ENCODE peak calls at places on chromosomes 13 and 19, in nine cellular contexts. V is transverse colon, K is stomach, J is sigmoid colon, G is breast epithelium, R is endothelial cell of umbilical vein, D is esophagus muscularis mucosa, H is K562, B is suprapubic skin. N is an unnamed sample.
A peak's percentile ranks its signal among the peaks of the same experiment; 100 is the strongest.

GRCh38 chr13:58254961-58255360 is 623.4 kb downstream of the PCDH17 start:
- DNase-seq in B (no peak), H (no peak), D (no peak), J (no peak), V (no peak), K (no peak), R (no peak), G (no peak), N (no peak)

GRCh38 chr13:105139380-105140285 is 1395.8 kb downstream of the EFNB2 start:
- DNase-seq in D (no peak), J (peak; percentile 56), B (peak; percentile 57), K (peak; percentile 27), R (peak; percentile 29), H (no peak), V (peak; percentile 33), G (no peak), N (no peak)

GRCh38 chr13:99153219-99153618 is 47.4 kb upstream of the UBAC2 start:
- DNase-seq in K (no peak), G (no peak), D (no peak), J (no peak), V (no peak), B (no peak), H (peak; percentile 17), R (no peak), N (no peak)

GRCh38 chr13:99977912-99978780 is 3.4 kb upstream of the ZIC2 start:
- DNase-seq in H (no peak), V (no peak), G (no peak), D (no peak), K (no peak), R (no peak), B (no peak), J (no peak), N (no peak)

GRCh38 chr19:13835791-13836723 is 40.8 kb downstream of the ZSWIM4 start:
- DNase-seq in K (no peak), V (no peak), B (peak; percentile 84), H (no peak), R (no peak), J (no peak), D (no peak), G (no peak), N (no peak)

GRCh38 chr13:25819856-25820530 is 231.8 kb downstream of the SHISA2 start:
- DNase-seq in R (no peak), H (no peak), V (no peak), B (no peak), K (no peak), G (no peak), D (no peak), J (no peak), N (no peak)

GRCh38 chr19:49690073-49690655 is 752 bp upstream of the CPT1C start:
- DNase-seq in J (no peak), K (no peak), H (no peak), D (no peak), V (no peak), B (no peak), G (no peak), R (no peak), N (no peak)

GRCh38 chr19:12838893-12839656 is 760 bp downstream of the MAST1 start:
- DNase-seq in V (no peak), G (no peak), R (no peak), H (no peak), D (no peak), J (no peak), B (no peak), K (no peak), N (no peak)

GRCh38 chr13:19589312-19589711 is 28.0 kb upstream of the TPTE2 start:
- DNase-seq in V (no peak), J (no peak), B (no peak), R (no peak), G (no peak), D (no peak), H (no peak), K (no peak), N (no peak)

GRCh38 chr19:46241676-46242075 is 12.1 kb downstream of the IGFL1 start:
- DNase-seq in H (no peak), K (no peak), J (no peak), G (no peak), V (no peak), D (no peak), B (no peak), R (no peak), N (no peak)

GRCh38 chr13:107192289-107192688 is 624.4 kb upstream of the ARGLU1 start:
- DNase-seq in D (no peak), V (no peak), G (no peak), H (no peak), K (peak; percentile 37), J (no peak), R (no peak), B (no peak), N (no peak)

GRCh38 chr13:35979378-35979911 is 151.7 kb downstream of the DCLK1 start:
- DNase-seq in K (peak; percentile 37), G (no peak), H (no peak), B (peak; percentile 91), J (peak; percentile 94), D (peak; percentile 96), V (peak; percentile 45), R (peak; percentile 39), N (no peak)

GRCh38 chr19:29928831-29929230 is 13.2 kb upstream of the URI1 start:
- DNase-seq in J (no peak), B (no peak), D (no peak), K (no peak), V (no peak), G (no peak), H (no peak), R (no peak), N (no peak)

GRCh38 chr13:39684531-39685137 is 29.2 kb downstream of the COG6 start:
- DNase-seq in V (no peak), J (no peak), H (peak; percentile 3), B (no peak), K (no peak), D (no peak), G (no peak), R (peak; percentile 54), N (no peak)

GRCh38 chr19:29757551-29757950 is 42.5 kb upstream of the C19orf12 start:
- DNase-seq in V (no peak), R (no peak), J (no peak), G (no peak), B (no peak), K (no peak), H (no peak), D (no peak), N (no peak)

GRCh38 chr19:51083783-51084182 is 1.1 kb upstream of the KLK14 start:
- DNase-seq in R (no peak), J (no peak), K (no peak), H (no peak), B (peak; percentile 31), V (no peak), D (no peak), G (no peak), N (no peak)

GRCh38 chr13:27374126-27374613 is 50.2 kb upstream of the GTF3A start:
- DNase-seq in R (no peak), G (no peak), B (no peak), H (no peak), V (peak; percentile 56), J (no peak), K (no peak), D (no peak), N (no peak)

GRCh38 chr19:2059422-2060201 is 8.6 kb upstream of the MKNK2 start:
- DNase-seq in B (peak; percentile 86), J (peak; percentile 89), H (peak; percentile 65), D (no peak), R (no peak), K (peak; percentile 92), V (peak; percentile 91), G (peak; percentile 79), N (peak; percentile 66)
- TF ChIP-seq POLR2A in B (no peak), J (no peak), H (peak; percentile 77), D (peak; percentile 3), R (no peak), K (no peak), V (peak; percentile 74), G (no peak), N (peak; percentile 63)

DNA sequence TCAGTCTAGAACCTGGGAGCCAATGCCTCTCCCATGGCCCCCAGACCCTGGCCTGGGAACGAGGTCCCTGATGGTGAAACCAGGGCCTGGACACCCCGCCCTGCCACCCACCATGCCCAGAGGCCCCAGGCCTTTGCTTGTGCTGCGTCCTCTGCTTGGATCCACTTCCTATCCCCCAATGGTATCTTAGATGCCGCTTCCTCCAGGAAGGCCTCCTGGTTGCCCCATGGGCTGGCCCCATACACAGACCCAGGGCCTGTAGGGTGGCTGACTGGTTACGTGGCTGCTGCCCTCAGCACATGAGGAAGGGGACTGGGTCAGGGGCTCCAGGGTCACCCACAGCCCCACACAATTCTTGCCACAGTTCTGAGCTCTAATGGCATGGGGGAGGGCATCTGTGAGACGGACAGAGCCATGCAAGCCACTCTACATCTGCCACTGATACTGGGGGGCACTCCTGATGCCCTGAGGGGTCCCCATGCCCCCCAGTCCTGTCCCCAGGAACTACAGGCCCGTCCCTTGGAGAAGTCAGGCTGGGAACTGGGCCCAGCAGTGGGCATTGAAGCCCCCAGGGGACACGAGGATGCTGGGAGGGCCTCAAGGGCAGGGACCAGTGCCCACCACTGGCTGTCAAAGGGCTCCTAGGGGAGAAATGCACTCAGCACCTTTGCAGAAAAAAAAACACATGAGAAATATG is 5.0 kb downstream of the RPL36 start:
- DNase-seq in V (no peak), J (peak; percentile 61), G (no peak), H (no peak), D (no peak), B (no peak), K (no peak), R (no peak), N (no peak)
- TF ChIP-seq POLR2AphosphoS5 in V (no peak), J (no peak), G (no peak), H (no peak), D (no peak), B (no peak), K (no peak), R (no peak), N (no peak)

DNA sequence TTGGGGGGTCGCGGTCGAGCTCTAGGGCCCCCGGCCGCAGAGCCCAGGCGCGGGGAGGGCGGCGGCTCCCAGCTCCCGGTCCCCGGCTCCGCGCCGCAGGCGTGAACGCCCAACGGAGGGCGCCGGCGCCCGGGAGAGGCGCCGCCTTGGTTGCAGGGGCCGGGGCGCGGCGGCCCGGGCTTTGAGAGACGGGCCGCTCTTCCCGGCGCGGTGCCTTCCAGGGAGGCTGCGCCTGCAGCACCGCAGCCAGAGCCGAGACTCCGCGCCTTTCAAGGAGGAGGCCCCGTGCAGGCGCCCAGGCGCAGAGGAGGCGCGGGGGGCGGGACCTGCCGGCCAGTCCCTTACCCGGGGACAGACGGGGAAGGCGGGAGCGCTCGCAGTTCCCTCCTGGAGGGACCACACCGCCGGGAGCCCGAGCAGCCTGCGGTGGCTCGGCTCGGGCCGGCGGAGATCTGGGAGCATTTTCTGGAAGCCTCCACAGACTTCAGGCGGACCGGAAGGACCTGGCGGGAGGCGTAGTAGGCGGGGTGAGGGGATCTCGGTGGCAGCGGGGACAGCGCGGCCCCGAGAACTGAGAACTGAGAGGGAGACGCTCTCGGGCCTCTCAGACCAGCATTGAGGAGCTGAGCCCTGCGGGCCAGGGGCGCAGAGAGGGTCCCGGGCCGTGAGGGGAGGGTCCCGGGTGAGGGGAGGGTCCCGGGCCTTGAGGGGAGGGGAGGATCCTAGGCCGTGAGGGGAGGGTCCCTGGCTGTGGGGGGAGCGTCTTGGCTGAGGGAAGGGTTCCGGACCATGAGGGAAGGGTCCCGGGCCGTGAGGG is 25.5 kb upstream of the MCF2L start:
- DNase-seq in V (peak; percentile 40), G (no peak), J (peak; percentile 71), B (no peak), H (no peak), K (peak; percentile 61), R (no peak), D (no peak), N (peak; percentile 43)
- H3K4me3 ChIP-seq in V (peak overlapping the region; percentile 61), G (peak overlapping the region; percentile 57), J (peak overlapping the region; percentile 27), B (peak overlapping the region; percentile 72), H (no peak overlapping the region), K (peak overlapping the region; percentile 52), R (peak overlapping the region; percentile 0), D (peak overlapping the region; percentile 63), N (peak overlapping the region; percentile 35)

GRCh38 chr13:109870281-109871017 is 84.1 kb upstream of the IRS2 start:
- DNase-seq in H (no peak), R (no peak), D (peak; percentile 57), K (no peak), V (no peak), B (no peak), G (no peak), J (no peak), N (no peak)
- TF ChIP-seq POLR2A in H (no peak), R (no peak), D (no peak), K (no peak), V (no peak), B (no peak), G (no peak), J (no peak), N (no peak)

N was measured in prostate gland.